ENCODE peak calls at places on chromosomes 3 and 15, in ten cellular contexts. One of them, this sample, is unnamed. For H3K36me3, the result is how much of the 10 kb centered on the place peaks cover.

GRCh38 chr15:66946578-66947164 is 118.7 kb upstream of the SMAD3 start:
- DNase-seq in IMR-90: peak
- DNase-seq in GM23338: peak
- DNase-seq in hepatocyte: peak
- DNase-seq in endothelial cell of umbilical vein: peak
- DNase-seq in mesenchymal stem cell: peak
- DNase-seq in K562: peak
- DNase-seq in fibroblast of lung: peak
- DNase-seq in neural progenitor cell: peak
- DNase-seq in neuronal stem cell: peak
- DNase-seq in this sample: peak

GRCh38 chr15:60695713-60696522 is 217.0 kb upstream of the ICE2 start:
- DNase-seq in GM23338: no peak
- DNase-seq in endothelial cell of umbilical vein: no peak
- DNase-seq in fibroblast of lung: peak
- DNase-seq in IMR-90: peak
- DNase-seq in neural progenitor cell: no peak
- DNase-seq in mesenchymal stem cell: peak
- DNase-seq in neuronal stem cell: no peak
- DNase-seq in hepatocyte: no peak
- DNase-seq in K562: no peak
- DNase-seq in this sample: peak

GRCh38 chr3:188855690-188856089 is 316.1 kb upstream of the TPRG1 start:
- DNase-seq in GM23338: no peak
- DNase-seq in neuronal stem cell: no peak
- DNase-seq in neural progenitor cell: peak
- DNase-seq in endothelial cell of umbilical vein: no peak
- DNase-seq in K562: no peak
- DNase-seq in hepatocyte: no peak
- DNase-seq in IMR-90: no peak
- DNase-seq in mesenchymal stem cell: no peak
- DNase-seq in fibroblast of lung: no peak
- DNase-seq in this sample: peak

GRCh38 chr15:82749951-82750830 is 40.5 kb upstream of the AP3B2 start:
- DNase-seq in K562: peak
- DNase-seq in hepatocyte: peak
- DNase-seq in neuronal stem cell: peak
- DNase-seq in mesenchymal stem cell: peak
- DNase-seq in neural progenitor cell: peak
- DNase-seq in GM23338: peak
- DNase-seq in fibroblast of lung: peak
- DNase-seq in IMR-90: peak
- DNase-seq in endothelial cell of umbilical vein: peak
- DNase-seq in this sample: peak

GRCh38 chr3:50656417-50657195 is 18.1 kb upstream of the DOCK3 start:
- DNase-seq in neuronal stem cell: no peak
- DNase-seq in neural progenitor cell: no peak
- DNase-seq in fibroblast of lung: no peak
- DNase-seq in K562: no peak
- DNase-seq in IMR-90: no peak
- DNase-seq in GM23338: no peak
- DNase-seq in endothelial cell of umbilical vein: no peak
- DNase-seq in hepatocyte: no peak
- DNase-seq in mesenchymal stem cell: no peak
- DNase-seq in this sample: no peak

GRCh38 chr15:60590935-60591490 is 112.1 kb upstream of the ICE2 start:
- DNase-seq in endothelial cell of umbilical vein: peak
- DNase-seq in mesenchymal stem cell: peak
- DNase-seq in K562: no peak
- DNase-seq in fibroblast of lung: peak
- DNase-seq in neural progenitor cell: peak
- DNase-seq in GM23338: peak
- DNase-seq in hepatocyte: peak
- DNase-seq in neuronal stem cell: peak
- DNase-seq in IMR-90: peak
- DNase-seq in this sample: peak

GRCh38 chr3:66302288-66302687 is 81.5 kb downstream of the SLC25A26 start:
- DNase-seq in endothelial cell of umbilical vein: no peak
- DNase-seq in mesenchymal stem cell: no peak
- DNase-seq in K562: no peak
- DNase-seq in IMR-90: no peak
- DNase-seq in GM23338: no peak
- DNase-seq in hepatocyte: no peak
- DNase-seq in neuronal stem cell: no peak
- DNase-seq in neural progenitor cell: no peak
- DNase-seq in fibroblast of lung: no peak
- DNase-seq in this sample: peak

GRCh38 chr3:32383136-32383711 is 8.4 kb upstream of the CMTM7 start:
- DNase-seq in neuronal stem cell: no peak
- DNase-seq in hepatocyte: no peak
- DNase-seq in GM23338: no peak
- DNase-seq in neural progenitor cell: no peak
- DNase-seq in IMR-90: no peak
- DNase-seq in fibroblast of lung: no peak
- DNase-seq in K562: no peak
- DNase-seq in endothelial cell of umbilical vein: no peak
- DNase-seq in mesenchymal stem cell: no peak
- DNase-seq in this sample: no peak

GRCh38 chr15:66130496-66131014 is 123.0 kb downstream of the MEGF11 start:
- DNase-seq in neuronal stem cell: no peak
- DNase-seq in hepatocyte: no peak
- DNase-seq in neural progenitor cell: no peak
- DNase-seq in endothelial cell of umbilical vein: no peak
- DNase-seq in IMR-90: no peak
- DNase-seq in mesenchymal stem cell: no peak
- DNase-seq in fibroblast of lung: no peak
- DNase-seq in GM23338: peak
- DNase-seq in K562: no peak
- DNase-seq in this sample: no peak

GRCh38 chr15:78213425-78213750 is 21.0 kb downstream of the ACSBG1 start:
- DNase-seq in fibroblast of lung: no peak
- DNase-seq in GM23338: no peak
- DNase-seq in IMR-90: no peak
- DNase-seq in endothelial cell of umbilical vein: no peak
- DNase-seq in neuronal stem cell: no peak
- DNase-seq in mesenchymal stem cell: no peak
- DNase-seq in K562: no peak
- DNase-seq in neural progenitor cell: no peak
- DNase-seq in hepatocyte: no peak
- DNase-seq in this sample: no peak

GRCh38 chr15:54082836-54083492 is 104.7 kb downstream of the UNC13C start:
- DNase-seq in endothelial cell of umbilical vein: peak
- DNase-seq in fibroblast of lung: no peak
- DNase-seq in mesenchymal stem cell: no peak
- DNase-seq in IMR-90: peak
- DNase-seq in K562: peak
- DNase-seq in neural progenitor cell: peak
- DNase-seq in hepatocyte: no peak
- DNase-seq in neuronal stem cell: peak
- DNase-seq in GM23338: peak
- DNase-seq in this sample: peak

GRCh38 chr15:80844011-80844732 is 65.0 kb downstream of the CEMIP start:
- DNase-seq in mesenchymal stem cell: peak
- DNase-seq in GM23338: no peak
- DNase-seq in IMR-90: peak
- DNase-seq in neuronal stem cell: no peak
- DNase-seq in neural progenitor cell: no peak
- DNase-seq in endothelial cell of umbilical vein: no peak
- DNase-seq in hepatocyte: no peak
- DNase-seq in K562: no peak
- DNase-seq in fibroblast of lung: peak
- DNase-seq in this sample: peak

GRCh38 chr15:94036156-94036555 is 195.2 kb upstream of the MCTP2 start:
- DNase-seq in GM23338: no peak
- DNase-seq in endothelial cell of umbilical vein: no peak
- DNase-seq in neuronal stem cell: no peak
- DNase-seq in mesenchymal stem cell: no peak
- DNase-seq in fibroblast of lung: no peak
- DNase-seq in IMR-90: no peak
- DNase-seq in K562: no peak
- DNase-seq in neural progenitor cell: peak
- DNase-seq in hepatocyte: no peak
- DNase-seq in this sample: peak

DNA sequence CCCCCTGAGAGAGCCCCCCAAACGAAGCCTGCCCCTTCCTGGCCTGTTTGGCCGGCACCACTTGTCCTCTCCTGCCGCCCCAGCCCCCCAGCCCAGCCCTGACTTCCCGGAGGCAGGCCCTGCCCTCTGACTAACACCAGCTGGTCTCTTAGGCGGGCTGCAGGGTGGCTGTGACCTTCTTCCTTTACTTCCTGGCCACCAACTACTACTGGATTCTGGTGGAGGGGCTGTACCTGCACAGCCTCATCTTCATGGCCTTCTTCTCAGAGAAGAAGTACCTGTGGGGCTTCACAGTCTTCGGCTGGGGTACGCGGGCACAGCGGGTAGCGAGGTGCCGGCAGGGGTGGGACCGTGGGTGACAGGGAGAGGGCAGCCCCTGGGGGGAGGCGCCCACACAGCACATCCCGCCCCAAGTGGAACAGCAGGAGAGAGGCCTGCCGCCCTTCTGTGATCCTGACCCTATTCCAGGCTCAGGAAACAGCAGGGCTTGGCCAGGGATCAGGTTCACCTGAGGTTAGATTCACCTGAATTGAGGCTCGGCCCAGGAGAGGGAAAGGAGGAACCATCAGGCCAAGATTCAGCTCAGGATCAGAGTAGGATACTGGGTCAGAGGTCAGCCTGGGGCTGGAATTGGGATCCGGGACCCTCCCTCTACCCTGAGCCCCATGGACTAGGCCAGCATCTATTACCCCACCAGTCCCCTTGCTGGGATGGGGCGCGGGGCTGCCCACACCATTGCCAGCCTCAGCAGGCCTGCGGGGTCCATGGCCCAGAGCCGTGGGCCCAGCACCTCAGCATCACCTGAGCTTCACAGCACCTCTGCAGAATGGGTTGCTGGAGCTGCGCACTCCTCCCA is 21.9 kb downstream of the PTH1R start:
- DNase-seq in fibroblast of lung: no peak
- DNase-seq in endothelial cell of umbilical vein: no peak
- DNase-seq in hepatocyte: no peak
- DNase-seq in K562: no peak
- DNase-seq in mesenchymal stem cell: no peak
- DNase-seq in neural progenitor cell: no peak
- DNase-seq in IMR-90: no peak
- DNase-seq in neuronal stem cell: no peak
- DNase-seq in GM23338: no peak
- DNase-seq in this sample: no peak
- H3K4me2 ChIP-seq in fibroblast of lung: no peak
- H3K4me2 ChIP-seq in endothelial cell of umbilical vein: no peak
- H3K4me2 ChIP-seq in hepatocyte: no peak
- H3K4me2 ChIP-seq in K562: no peak
- H3K4me2 ChIP-seq in mesenchymal stem cell: no peak
- H3K4me2 ChIP-seq in neural progenitor cell: no peak
- H3K4me2 ChIP-seq in IMR-90: no peak
- H3K4me2 ChIP-seq in neuronal stem cell: no peak
- H3K4me2 ChIP-seq in GM23338: peak
- H3K4me2 ChIP-seq in this sample: no peak

GRCh38 chr3:53171827-53172505 is 11.0 kb downstream of the PRKCD start:
- DNase-seq in GM23338: peak
- DNase-seq in fibroblast of lung: no peak
- DNase-seq in mesenchymal stem cell: no peak
- DNase-seq in neural progenitor cell: no peak
- DNase-seq in endothelial cell of umbilical vein: no peak
- DNase-seq in K562: peak
- DNase-seq in neuronal stem cell: no peak
- DNase-seq in IMR-90: no peak
- DNase-seq in hepatocyte: no peak
- DNase-seq in this sample: no peak

GRCh38 chr3:53173107-53173506 is 12.1 kb downstream of the PRKCD start:
- DNase-seq in mesenchymal stem cell: no peak
- DNase-seq in neural progenitor cell: no peak
- DNase-seq in GM23338: no peak
- DNase-seq in K562: no peak
- DNase-seq in fibroblast of lung: no peak
- DNase-seq in hepatocyte: no peak
- DNase-seq in IMR-90: no peak
- DNase-seq in neuronal stem cell: no peak
- DNase-seq in endothelial cell of umbilical vein: no peak
- DNase-seq in this sample: no peak

GRCh38 chr3:53175613-53176537 is 14.9 kb downstream of the PRKCD start:
- DNase-seq in K562: no peak
- DNase-seq in mesenchymal stem cell: no peak
- DNase-seq in neuronal stem cell: no peak
- DNase-seq in hepatocyte: no peak
- DNase-seq in GM23338: no peak
- DNase-seq in endothelial cell of umbilical vein: no peak
- DNase-seq in neural progenitor cell: no peak
- DNase-seq in fibroblast of lung: no peak
- DNase-seq in IMR-90: peak
- DNase-seq in this sample: peak

GRCh38 chr3:53171109-53171453 is 10.1 kb downstream of the PRKCD start:
- DNase-seq in endothelial cell of umbilical vein: no peak
- DNase-seq in GM23338: no peak
- DNase-seq in neuronal stem cell: no peak
- DNase-seq in IMR-90: no peak
- DNase-seq in K562: no peak
- DNase-seq in hepatocyte: no peak
- DNase-seq in mesenchymal stem cell: no peak
- DNase-seq in neural progenitor cell: no peak
- DNase-seq in fibroblast of lung: no peak
- DNase-seq in this sample: no peak

GRCh38 chr3:53174346-53175250 is 13.6 kb downstream of the PRKCD start:
- DNase-seq in IMR-90: no peak
- DNase-seq in neuronal stem cell: no peak
- DNase-seq in mesenchymal stem cell: no peak
- DNase-seq in neural progenitor cell: no peak
- DNase-seq in hepatocyte: no peak
- DNase-seq in K562: no peak
- DNase-seq in endothelial cell of umbilical vein: no peak
- DNase-seq in GM23338: no peak
- DNase-seq in fibroblast of lung: no peak
- DNase-seq in this sample: no peak
- H3K36me3 ChIP-seq in IMR-90: under half
- H3K36me3 ChIP-seq in neuronal stem cell: under half
- H3K36me3 ChIP-seq in mesenchymal stem cell: under half
- H3K36me3 ChIP-seq in neural progenitor cell: under half
- H3K36me3 ChIP-seq in hepatocyte: under half
- H3K36me3 ChIP-seq in K562: under half
- H3K36me3 ChIP-seq in endothelial cell of umbilical vein: under half
- H3K36me3 ChIP-seq in GM23338: under half
- H3K36me3 ChIP-seq in fibroblast of lung: under half
- H3K36me3 ChIP-seq in this sample: under half

GRCh38 chr3:122581622-122582021 is 4.2 kb downstream of the PARP15 start:
- DNase-seq in endothelial cell of umbilical vein: no peak
- DNase-seq in neuronal stem cell: no peak
- DNase-seq in K562: no peak
- DNase-seq in mesenchymal stem cell: no peak
- DNase-seq in fibroblast of lung: no peak
- DNase-seq in GM23338: no peak
- DNase-seq in neural progenitor cell: no peak
- DNase-seq in hepatocyte: no peak
- DNase-seq in IMR-90: no peak
- DNase-seq in this sample: no peak
- H2AFZ ChIP-seq in endothelial cell of umbilical vein: no peak
- H2AFZ ChIP-seq in neuronal stem cell: no peak
- H2AFZ ChIP-seq in K562: no peak
- H2AFZ ChIP-seq in mesenchymal stem cell: no peak
- H2AFZ ChIP-seq in fibroblast of lung: no peak
- H2AFZ ChIP-seq in GM23338: no peak
- H2AFZ ChIP-seq in neural progenitor cell: no peak
- H2AFZ ChIP-seq in hepatocyte: no peak
- H2AFZ ChIP-seq in IMR-90: no peak
- H2AFZ ChIP-seq in this sample: no peak

GRCh38 chr3:7607669-7608068 is 746.8 kb downstream of the GRM7 start:
- DNase-seq in neuronal stem cell: no peak
- DNase-seq in hepatocyte: no peak
- DNase-seq in IMR-90: no peak
- DNase-seq in neural progenitor cell: no peak
- DNase-seq in endothelial cell of umbilical vein: no peak
- DNase-seq in fibroblast of lung: no peak
- DNase-seq in K562: no peak
- DNase-seq in mesenchymal stem cell: no peak
- DNase-seq in GM23338: no peak
- DNase-seq in this sample: no peak
- H3K4me2 ChIP-seq in neuronal stem cell: no peak
- H3K4me2 ChIP-seq in hepatocyte: no peak
- H3K4me2 ChIP-seq in IMR-90: no peak
- H3K4me2 ChIP-seq in neural progenitor cell: no peak
- H3K4me2 ChIP-seq in endothelial cell of umbilical vein: no peak
- H3K4me2 ChIP-seq in fibroblast of lung: no peak
- H3K4me2 ChIP-seq in K562: no peak
- H3K4me2 ChIP-seq in mesenchymal stem cell: no peak
- H3K4me2 ChIP-seq in GM23338: no peak
- H3K4me2 ChIP-seq in this sample: no peak

This sample was measured in GM23248.